ENCODE peak calls at places on chromosomes 11 and 22, in eight cellular contexts. V, B, N, X, D, L, E and A are unnamed samples.

GRCh38 chr11:63869686-63870085 is 30.8 kb downstream of the MARK2 start:
- DNase-seq in L (peak), N (no peak), B (no peak), D (no peak), E (no peak), V (no peak), X (no peak), A (no peak)

GRCh38 chr11:116610190-116610589 is 162.6 kb downstream of the BUD13 start:
- DNase-seq in N (no peak), D (no peak), V (no peak), L (no peak), B (peak), X (no peak), E (no peak), A (no peak)

GRCh38 chr11:75342966-75343870 is 8.2 kb downstream of the ARRB1 start:
- DNase-seq in E (no peak), X (no peak), B (peak), L (no peak), N (no peak), D (no peak), V (peak), A (no peak)

GRCh38 chr11:110049501-110050200 is 43.5 kb upstream of the ZC3H12C start:
- DNase-seq in X (no peak), B (no peak), L (no peak), N (no peak), E (no peak), D (no peak), V (no peak), A (no peak)

GRCh38 chr11:82085493-82085892 is 648.2 kb downstream of the FAM181B start:
- DNase-seq in E (no peak), N (no peak), V (no peak), D (no peak), L (no peak), X (no peak), B (no peak), A (no peak)

GRCh38 chr11:20617346-20617745 is 17.9 kb downstream of the SLC6A5 start:
- DNase-seq in V (no peak), B (no peak), E (no peak), L (no peak), X (no peak), D (no peak), N (no peak), A (no peak)

GRCh38 chr11:117037952-117038350 is 60.3 kb downstream of the SIK3 start:
- DNase-seq in V (no peak), X (no peak), B (no peak), D (no peak), E (no peak), N (no peak), L (no peak), A (no peak)

GRCh38 chr22:20131856-20132685 is 467 bp downstream of the ZDHHC8 start:
- DNase-seq in B (no peak), N (no peak), E (no peak), L (no peak), X (no peak), V (no peak), D (no peak), A (no peak)

GRCh38 chr22:25696763-25697710 is 45.0 kb upstream of the MYO18B start:
- DNase-seq in E (no peak), L (no peak), B (no peak), V (no peak), D (no peak), N (no peak), X (no peak), A (no peak)

GRCh38 chr11:72091292-72091691 is 10.6 kb downstream of the LRRC51 start:
- DNase-seq in V (peak), E (peak), X (peak), B (peak), L (peak), N (peak), D (no peak), A (no peak)

GRCh38 chr22:37747090-37747714 is 50.4 kb downstream of the TRIOBP start:
- DNase-seq in X (no peak), D (no peak), L (no peak), B (no peak), E (peak), V (no peak), N (no peak), A (no peak)

GRCh38 chr11:99565333-99565732 is 544.6 kb downstream of the CNTN5 start:
- DNase-seq in N (no peak), E (no peak), D (no peak), V (no peak), L (no peak), B (no peak), X (no peak), A (no peak)

GRCh38 chr11:95050595-95051202 is 1.5 kb downstream of the KDM4F start:
- DNase-seq in L (no peak), N (no peak), D (no peak), B (no peak), X (no peak), V (no peak), E (no peak), A (no peak)

GRCh38 chr11:80109031-80109430 is 668.2 kb upstream of the TENM4 start:
- DNase-seq in L (no peak), V (no peak), N (no peak), X (no peak), D (no peak), B (no peak), E (no peak), A (no peak)

GRCh38 chr11:77580712-77581337 is 8.9 kb upstream of the AQP11 start:
- DNase-seq in B (no peak), X (no peak), D (no peak), E (peak), L (no peak), V (no peak), N (no peak), A (no peak)

GRCh38 chr11:129694538-129694937 is 121.1 kb upstream of the TMEM45B start:
- DNase-seq in E (peak), V (no peak), N (no peak), L (peak), D (no peak), B (no peak), X (peak), A (no peak)

GRCh38 chr11:92880391-92880790 is 89.1 kb upstream of the MTNR1B start:
- DNase-seq in X (no peak), D (no peak), B (no peak), N (no peak), E (no peak), L (no peak), V (no peak), A (no peak)

GRCh38 chr11:76677010-76677771 is 6.6 kb upstream of the LRRC32 start:
- DNase-seq in D (no peak), V (no peak), E (no peak), N (no peak), L (no peak), B (no peak), X (no peak), A (no peak)